ENCODE peak calls at places on chromosomes 5 and 9, in nine cellular contexts. X is COR-L47; U is RPMI8226; S is GM10248; L is activated CD4-positive, alpha-beta T cell treated with anti-CD3 and anti-CD28 coated beads for 1 hour; F is NCI-H1105; H is T47D; J is kidney tubule cell; M is B cell. D is an unnamed sample.

GRCh38 chr9:26012797-26013594 is 334.8 kb upstream of the TUSC1 start:
- DNase-seq in M (no peak), H (no peak), S (no peak), X (no peak), F (no peak), U (no peak), J (peak), L (no peak), D (no peak)

GRCh38 chr9:92481029-92481633 is 1.2 kb downstream of the ASPN start:
- DNase-seq in U (no peak), M (no peak), J (peak), L (no peak), H (no peak), X (no peak), S (peak), F (no peak), D (no peak)

GRCh38 chr9:132182609-132183073 is 20.8 kb downstream of the NTNG2 start:
- DNase-seq in S (no peak), F (no peak), X (no peak), J (no peak), M (no peak), U (peak), H (no peak), L (no peak), D (no peak)

GRCh38 chr5:89268460-89268859 is 385.5 kb upstream of the MEF2C start:
- DNase-seq in U (no peak), H (no peak), J (peak), F (no peak), S (no peak), M (no peak), L (no peak), X (no peak), D (no peak)

GRCh38 chr9:99181621-99182020 is 40.1 kb downstream of the ALG2 start:
- DNase-seq in U (no peak), H (no peak), X (no peak), S (peak), M (peak), L (no peak), F (no peak), J (peak), D (no peak)

GRCh38 chr5:177098103-177098771 is 11.5 kb downstream of the FGFR4 start:
- DNase-seq in U (no peak), F (no peak), J (no peak), S (no peak), L (no peak), X (peak), M (no peak), H (no peak), D (no peak)

GRCh38 chr5:14339467-14339866 is 196.3 kb downstream of the TRIO start:
- DNase-seq in L (no peak), H (no peak), F (no peak), J (no peak), X (no peak), S (no peak), M (no peak), U (no peak), D (no peak)

GRCh38 chr5:54516051-54516645 is 1.4 kb upstream of the SNX18 start:
- DNase-seq in J (no peak), L (no peak), S (no peak), F (peak), X (peak), H (no peak), U (no peak), M (no peak), D (no peak)

GRCh38 chr5:38678079-38678478 is 121.6 kb upstream of the LIFR start:
- DNase-seq in L (no peak), J (no peak), U (no peak), X (no peak), F (no peak), H (no peak), S (no peak), M (no peak), D (no peak)

GRCh38 chr9:106859957-106860715 is 2.8 kb upstream of the ZNF462 start:
- DNase-seq in S (no peak), U (no peak), J (peak), X (peak), H (no peak), L (no peak), M (no peak), F (peak), D (no peak)

GRCh38 chr5:78293856-78294249 is 645 bp downstream of the AP3B1 start:
- DNase-seq in F (no peak), J (peak), L (no peak), M (no peak), S (no peak), X (no peak), U (no peak), H (no peak), D (no peak)

GRCh38 chr5:156595132-156595787 is 254.8 kb upstream of the PPP1R2B start:
- DNase-seq in S (no peak), J (no peak), M (no peak), H (no peak), F (no peak), U (no peak), X (no peak), L (no peak), D (no peak)

GRCh38 chr9:136826703-136827582 is 15.3 kb upstream of the AJM1 start:
- DNase-seq in L (no peak), J (no peak), H (no peak), X (no peak), F (no peak), M (no peak), S (peak), U (no peak), D (no peak)

GRCh38 chr5:25950681-25951080 is 1087.7 kb downstream of the CDH9 start:
- DNase-seq in H (no peak), J (no peak), X (no peak), F (no peak), S (no peak), U (no peak), M (no peak), L (no peak), D (no peak)

GRCh38 chr5:177329883-177330282 is 18.2 kb upstream of the MXD3 start:
- DNase-seq in U (no peak), X (no peak), S (no peak), L (no peak), H (no peak), F (no peak), M (peak), J (no peak), D (no peak)

GRCh38 chr9:132041825-132042224 is 37.8 kb downstream of the MED27 start:
- DNase-seq in U (no peak), M (no peak), F (no peak), H (no peak), S (no peak), X (no peak), L (no peak), J (no peak), D (no peak)

GRCh38 chr9:72665421-72665820 is 144.0 kb downstream of the TMC1 start:
- DNase-seq in M (no peak), F (no peak), H (no peak), J (peak), S (no peak), X (no peak), L (no peak), U (no peak), D (no peak)

GRCh38 chr5:37715361-37715760 is 124.5 kb downstream of the GDNF start:
- DNase-seq in M (no peak), L (no peak), X (no peak), S (no peak), U (no peak), H (no peak), F (no peak), J (peak), D (no peak)